ENCODE peak calls at places on chromosome 3, in seven cellular contexts. F, Z, P, T, E, R and J are unnamed samples.

GRCh38 chr3:9649791-9650521 is 651 bp downstream of the MTMR14 start:
- DNase-seq in F (no peak), Z (no peak), P (no peak), T (no peak), E (no peak), R (no peak), J (no peak)

GRCh38 chr3:3766140-3766539 is 33.1 kb upstream of the LRRN1 start:
- DNase-seq in F (no peak), Z (no peak), P (no peak), T (no peak), E (no peak), R (no peak), J (no peak)

GRCh38 chr3:131503328-131503650 is 518 bp upstream of the MRPL3 start:
- DNase-seq in F (no peak), Z (peak), P (no peak), T (peak), E (peak), R (no peak), J (no peak)

GRCh38 chr3:107323723-107324122 is 53.5 kb upstream of the CCDC54 start:
- DNase-seq in F (no peak), Z (no peak), P (no peak), T (no peak), E (no peak), R (no peak), J (no peak)

GRCh38 chr3:21750831-21751391 is at the start of gene ZNF385D:
- DNase-seq in F (no peak), Z (no peak), P (no peak), T (no peak), E (peak), R (peak), J (peak)

GRCh38 chr3:43621406-43621973 is 321 bp downstream of the ANO10 start:
- DNase-seq in F (no peak), Z (no peak), P (no peak), T (no peak), E (peak), R (no peak), J (peak)

GRCh38 chr3:157532529-157533297 is 29.5 kb upstream of the VEPH1 start:
- DNase-seq in F (no peak), Z (peak), P (peak), T (peak), E (peak), R (peak), J (peak)

GRCh38 chr3:153679711-153680110 is 441.5 kb upstream of the ARHGEF26 start:
- DNase-seq in F (no peak), Z (no peak), P (no peak), T (no peak), E (no peak), R (no peak), J (no peak)

GRCh38 chr3:78645628-78646310 is 1122.0 kb downstream of the ROBO1 start:
- DNase-seq in F (no peak), Z (no peak), P (peak), T (peak), E (peak), R (peak), J (peak)

GRCh38 chr3:182909318-182910040 is 70.9 kb downstream of the DCUN1D1 start:
- DNase-seq in F (no peak), Z (no peak), P (no peak), T (no peak), E (peak), R (peak), J (peak)

GRCh38 chr3:195001261-195001660 is 269.7 kb downstream of the XXYLT1 start:
- DNase-seq in F (no peak), Z (no peak), P (no peak), T (no peak), E (no peak), R (no peak), J (no peak)

GRCh38 chr3:194527726-194528125 is 40.9 kb upstream of the ATP13A3 start:
- DNase-seq in F (no peak), Z (no peak), P (no peak), T (no peak), E (no peak), R (no peak), J (no peak)

GRCh38 chr3:180085122-180085710 is 48.5 kb upstream of the PEX5L start:
- DNase-seq in F (no peak), Z (no peak), P (no peak), T (peak), E (no peak), R (no peak), J (no peak)

GRCh38 chr3:127059032-127059560 is 76.2 kb downstream of the PLXNA1 start:
- DNase-seq in F (no peak), Z (no peak), P (no peak), T (no peak), E (no peak), R (no peak), J (no peak)

GRCh38 chr3:126134219-126134975 is 46.0 kb downstream of the ALDH1L1 start:
- DNase-seq in F (peak), Z (peak), P (no peak), T (peak), E (peak), R (peak), J (peak)

GRCh38 chr3:142027713-142028112 is 121.6 kb downstream of the TFDP2 start:
- DNase-seq in F (peak), Z (peak), P (peak), T (peak), E (peak), R (no peak), J (no peak)

GRCh38 chr3:187181454-187182170 is 15.7 kb upstream of the RTP1 start:
- DNase-seq in F (no peak), Z (no peak), P (no peak), T (no peak), E (no peak), R (no peak), J (no peak)

GRCh38 chr3:134640872-134641470 is 9.9 kb downstream of the KY start:
- DNase-seq in F (no peak), Z (peak), P (no peak), T (peak), E (peak), R (peak), J (peak)

GRCh38 chr3:11570789-11571495 is 72.8 kb downstream of the VGLL4 start:
- DNase-seq in F (no peak), Z (no peak), P (no peak), T (no peak), E (peak), R (no peak), J (peak)

GRCh38 chr3:99638244-99638948 is at the start of gene COL8A1:
- DNase-seq in F (no peak), Z (no peak), P (peak), T (no peak), E (peak), R (peak), J (peak)

GRCh38 chr3:53264718-53265117 is 8.9 kb upstream of the TKT start:
- DNase-seq in F (no peak), Z (no peak), P (no peak), T (no peak), E (no peak), R (no peak), J (no peak)

GRCh38 chr3:76990606-76991005 is 49.3 kb upstream of the ROBO2 start:
- DNase-seq in F (no peak), Z (no peak), P (no peak), T (no peak), E (no peak), R (no peak), J (no peak)

GRCh38 chr3:55750525-55750924 is 263.4 kb upstream of the WNT5A start:
- DNase-seq in F (no peak), Z (no peak), P (peak), T (no peak), E (peak), R (peak), J (peak)

GRCh38 chr3:13706886-13707285 is 158.0 kb downstream of the FBLN2 start:
- DNase-seq in F (no peak), Z (no peak), P (no peak), T (no peak), E (no peak), R (no peak), J (no peak)

GRCh38 chr3:170703121-170703588 is 117.3 kb upstream of the SLC7A14 start:
- DNase-seq in F (no peak), Z (no peak), P (peak), T (no peak), E (peak), R (peak), J (peak)

GRCh38 chr3:88362428-88362827 is 212.7 kb downstream of the C3orf38 start:
- DNase-seq in F (no peak), Z (no peak), P (no peak), T (no peak), E (no peak), R (no peak), J (no peak)

GRCh38 chr3:173622156-173622555 is 224.6 kb downstream of the NLGN1 start:
- DNase-seq in F (no peak), Z (no peak), P (no peak), T (no peak), E (peak), R (peak), J (no peak)